ENCODE peak calls at places on chromosome 13, in five cellular contexts. G is CD8-positive, alpha-beta memory T cell; V is mucosa of descending colon; T is lower lobe of right lung; D is left lung. I is an unnamed sample. For H3K9me3, the result is how much of the 10 kb centered on the place peaks cover.

GRCh38 chr13:76610819-76611415 is 275.3 kb downstream of the KCTD12 start:
- DNase-seq in G (no peak), T (no peak), D (no peak), V (no peak), I (no peak)

GRCh38 chr13:106155411-106155810 is 380.1 kb downstream of the EFNB2 start:
- DNase-seq in G (no peak), V (no peak), D (no peak), T (no peak), I (no peak)

GRCh38 chr13:57629391-57629804 is 2.1 kb upstream of the PCDH17 start:
- DNase-seq in T (no peak), G (no peak), D (peak), V (no peak), I (no peak)

GRCh38 chr13:97660488-97661086 is 226.6 kb downstream of the RAP2A start:
- DNase-seq in T (no peak), G (no peak), D (no peak), V (no peak), I (no peak)

GRCh38 chr13:33258437-33259193 is 26.9 kb downstream of the STARD13 start:
- DNase-seq in D (no peak), V (no peak), T (no peak), G (no peak), I (no peak)

GRCh38 chr13:74966814-74967213 is 515.2 kb downstream of the TBC1D4 start:
- DNase-seq in G (no peak), T (no peak), V (no peak), D (no peak), I (no peak)

GRCh38 chr13:20616059-20616797 is 49.3 kb downstream of the IFT88 start:
- DNase-seq in V (no peak), T (no peak), G (no peak), D (no peak), I (no peak)

GRCh38 chr13:51841732-51842131 is 3.2 kb downstream of the TMEM272 start:
- DNase-seq in D (no peak), T (no peak), V (no peak), G (no peak), I (no peak)

GRCh38 chr13:103188688-103189326 is 122.6 kb upstream of the SLC10A2 start:
- DNase-seq in D (no peak), G (no peak), V (no peak), T (no peak), I (no peak)

GRCh38 chr13:60384911-60385310 is 12.1 kb upstream of the TDRD3 start:
- DNase-seq in T (no peak), G (no peak), D (no peak), V (no peak), I (no peak)

GRCh38 chr13:103282571-103283450 is 216.6 kb upstream of the SLC10A2 start:
- DNase-seq in T (no peak), V (no peak), G (no peak), D (no peak), I (no peak)

GRCh38 chr13:43154839-43155238 is 131.5 kb downstream of the DNAJC15 start:
- DNase-seq in D (no peak), V (no peak), G (no peak), T (no peak), I (no peak)

GRCh38 chr13:98142427-98143156 is at the start of gene FARP1:
- DNase-seq in G (peak), V (peak), T (peak), D (peak), I (no peak)

GRCh38 chr13:76226941-76227340 is 590.8 kb downstream of the LMO7 start:
- DNase-seq in D (no peak), G (no peak), V (no peak), T (no peak), I (no peak)

GRCh38 chr13:85509512-85509911 is 289.7 kb downstream of the SLITRK6 start:
- DNase-seq in V (no peak), G (no peak), T (no peak), D (no peak), I (no peak)

GRCh38 chr13:99990045-99990977 is 8.7 kb downstream of the ZIC2 start:
- DNase-seq in G (no peak), T (no peak), D (no peak), V (no peak), I (no peak)

GRCh38 chr13:87820221-87820620 is 149.1 kb downstream of the SLITRK5 start:
- DNase-seq in T (no peak), G (no peak), D (no peak), V (no peak), I (no peak)

GRCh38 chr13:79741006-79741405 is 260.1 kb downstream of the NDFIP2 start:
- DNase-seq in V (no peak), D (no peak), G (no peak), T (no peak), I (no peak)

GRCh38 chr13:20254076-20254475 is 22.0 kb upstream of the GJB6 start:
- DNase-seq in D (no peak), G (no peak), V (no peak), T (no peak), I (no peak)

GRCh38 chr13:69092615-69093322 is 1014.9 kb upstream of the ATXN8OS start:
- DNase-seq in V (no peak), T (no peak), D (no peak), G (no peak), I (no peak)

GRCh38 chr13:21139374-21139773 is 37.0 kb downstream of the SKA3 start:
- DNase-seq in T (no peak), V (peak), D (no peak), G (no peak), I (no peak)

GRCh38 chr13:113853518-113854237 is 10.2 kb downstream of the GAS6 start:
- DNase-seq in V (no peak), D (no peak), G (no peak), T (peak), I (no peak)
- H3K9me3 ChIP-seq in V (under half), D (under half), G (under half), T (under half), I (under half)

GRCh38 chr13:19172007-19172646 is 9.5 kb downstream of the TUBA3C start:
- DNase-seq in G (no peak), T (no peak), D (no peak), V (no peak), I (no peak)

GRCh38 chr13:19171563-19171962 is 10.1 kb downstream of the TUBA3C start:
- DNase-seq in V (no peak), G (no peak), D (no peak), T (no peak), I (no peak)

GRCh38 chr13:19169496-19169895 is 12.1 kb downstream of the TUBA3C start:
- DNase-seq in T (no peak), G (no peak), V (no peak), D (no peak), I (no peak)

GRCh38 chr13:19169991-19170390 is 11.6 kb downstream of the TUBA3C start:
- DNase-seq in D (no peak), G (no peak), V (no peak), T (no peak), I (no peak)

GRCh38 chr13:19173752-19174151 is 7.9 kb downstream of the TUBA3C start:
- DNase-seq in V (no peak), T (no peak), D (no peak), G (no peak), I (no peak)
- H3K9me3 ChIP-seq in V (half or more), T (under half), D (under half), G (under half), I (under half)

GRCh38 chr13:112171570-112171965 is 104.6 kb downstream of the SOX1 start:
- DNase-seq in T (no peak), G (no peak), D (no peak), V (no peak), I (no peak)
- H3K9me3 ChIP-seq in T (under half), G (under half), D (under half), V (under half), I (under half)

DNA sequence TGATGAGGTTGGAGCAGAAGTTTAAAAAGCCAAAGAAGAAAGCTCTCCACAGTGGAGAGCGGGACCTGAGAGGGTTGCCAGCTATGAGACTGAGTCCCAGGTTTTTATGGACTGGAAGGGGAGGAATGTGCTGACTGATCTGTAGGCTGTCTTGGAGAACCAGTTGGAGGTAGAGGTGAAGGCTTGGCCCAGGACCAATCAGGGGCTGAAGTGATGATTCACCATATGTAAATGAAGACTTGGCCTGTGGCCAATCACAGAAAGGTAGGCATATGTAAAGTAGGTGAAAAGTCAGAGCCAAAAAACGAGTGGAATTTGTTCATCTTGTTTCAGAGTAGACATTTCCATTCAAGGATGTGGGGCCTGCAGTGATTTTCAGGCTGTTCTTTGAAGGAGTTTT is 17.5 kb upstream of the KBTBD6 start:
- DNase-seq in D (no peak), V (no peak), T (no peak), G (no peak), I (no peak)
- H3K9me3 ChIP-seq in D (under half), V (half or more), T (under half), G (under half), I (under half)

GRCh38 chr13:26378116-26378515 is 124.2 kb downstream of the CDK8 start:
- DNase-seq in T (no peak), D (no peak), V (no peak), G (no peak), I (no peak)

GRCh38 chr13:26380930-26381329 is 127.0 kb downstream of the CDK8 start:
- DNase-seq in G (no peak), V (no peak), D (no peak), T (no peak), I (no peak)

GRCh38 chr13:26377038-26377437 is 123.1 kb downstream of the CDK8 start:
- DNase-seq in V (no peak), D (no peak), G (no peak), T (no peak), I (no peak)

GRCh38 chr13:26382843-26383242 is 128.9 kb downstream of the CDK8 start:
- DNase-seq in G (no peak), D (no peak), T (no peak), V (no peak), I (no peak)

DNA sequence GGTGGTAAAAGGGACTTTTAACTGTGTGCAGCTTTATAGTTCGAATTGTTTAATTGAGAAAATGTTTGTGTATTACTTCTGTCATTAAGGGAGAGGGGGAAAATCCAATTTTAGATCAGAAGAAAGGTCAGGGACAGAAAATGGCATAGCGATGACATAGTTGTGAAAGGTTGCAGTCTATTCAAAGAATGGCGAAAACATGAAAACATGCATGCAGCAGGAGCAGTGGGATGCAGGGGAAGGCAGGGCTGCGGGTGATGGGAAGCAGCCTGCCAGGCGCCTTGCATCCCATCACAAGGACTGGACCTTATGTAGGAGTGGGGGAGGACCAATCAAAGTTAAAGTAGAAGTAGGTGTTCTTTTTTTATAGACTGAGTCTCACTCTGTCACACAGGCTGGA is 125.9 kb downstream of the CDK8 start:
- DNase-seq in G (no peak), V (no peak), D (no peak), T (no peak), I (no peak)
- H3K9me3 ChIP-seq in G (under half), V (under half), D (under half), T (under half), I (under half)

DNA sequence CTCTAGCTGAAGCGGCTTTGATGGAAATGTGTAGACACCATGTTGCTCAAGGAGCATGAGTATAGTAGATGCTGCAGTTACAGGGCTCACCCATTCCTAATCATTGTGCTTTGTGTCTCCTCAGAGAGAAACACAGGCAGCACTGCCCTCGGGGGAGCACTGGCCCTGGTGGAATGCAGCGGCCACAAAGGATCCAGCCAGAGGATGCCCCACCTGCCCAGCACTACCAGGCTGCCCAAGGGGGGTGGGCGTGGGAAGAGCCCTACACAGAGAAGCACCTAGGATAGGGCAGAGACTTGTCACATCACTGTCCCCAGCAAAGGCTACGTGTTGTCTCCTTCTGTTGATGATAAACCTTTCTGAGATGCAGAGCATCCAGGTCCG is 9.0 kb downstream of the TUBA3C start:
- DNase-seq in D (no peak), G (no peak), V (no peak), T (no peak), I (no peak)
- H3K9me3 ChIP-seq in D (under half), G (under half), V (half or more), T (under half), I (under half)

GRCh38 chr13:73262862-73263627 is 204.2 kb downstream of the KLF5 start:
- DNase-seq in D (no peak), V (no peak), T (no peak), G (no peak), I (no peak)

GRCh38 chr13:73268306-73268705 is 209.5 kb downstream of the KLF5 start:
- DNase-seq in V (peak), G (no peak), D (no peak), T (no peak), I (no peak)

GRCh38 chr13:73261739-73262216 is 203.0 kb downstream of the KLF5 start:
- DNase-seq in D (no peak), T (no peak), G (no peak), V (no peak), I (no peak)

GRCh38 chr13:73266640-73267180 is 207.9 kb downstream of the KLF5 start:
- DNase-seq in T (no peak), G (no peak), V (peak), D (no peak), I (no peak)
- H3K9me3 ChIP-seq in T (under half), G (under half), V (under half), D (under half), I (under half)

DNA sequence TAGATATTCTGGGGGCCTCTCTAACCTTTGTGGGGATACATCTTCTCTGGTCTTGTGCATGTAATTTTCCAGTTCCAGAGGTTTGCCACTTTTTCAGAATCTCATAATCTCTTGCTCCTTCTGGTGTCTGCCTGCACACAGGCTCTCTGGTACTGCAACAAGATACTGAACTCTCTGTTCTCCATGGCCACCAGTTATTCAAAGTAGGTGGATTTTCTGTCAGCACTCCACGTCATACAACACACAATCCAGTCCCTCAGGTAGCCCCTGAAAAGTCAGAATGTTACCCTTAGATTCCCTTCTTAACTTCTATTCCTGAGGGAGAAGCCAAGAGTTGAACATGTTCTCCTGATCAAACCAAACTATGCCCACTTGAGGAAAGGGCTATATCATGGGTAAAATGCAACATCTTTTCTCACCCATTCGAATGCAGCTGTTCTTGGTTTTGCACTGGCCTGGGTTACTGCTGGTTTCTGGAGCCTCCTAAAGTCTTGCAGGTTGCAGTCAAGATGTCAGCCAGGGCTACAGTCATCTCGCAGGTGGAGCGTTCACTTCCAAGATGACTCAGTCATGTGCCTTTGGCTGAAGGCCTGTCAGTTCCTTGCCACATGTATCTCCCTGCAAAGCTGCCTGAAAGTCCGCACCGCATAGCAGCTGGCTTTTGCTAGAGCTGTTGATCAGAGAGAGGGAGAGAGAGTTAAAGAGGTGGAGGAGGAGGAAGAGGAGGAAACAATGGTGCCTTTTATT is 57.7 kb upstream of the TUBA3C start:
- DNase-seq in G (no peak), T (no peak), D (no peak), V (no peak), I (no peak)
- H3K9me3 ChIP-seq in G (under half), T (under half), D (under half), V (under half), I (under half)

GRCh38 chr13:112428704-112429103 is 52.5 kb downstream of the SPACA7 start:
- DNase-seq in D (no peak), T (no peak), G (no peak), V (no peak), I (no peak)

DNA sequence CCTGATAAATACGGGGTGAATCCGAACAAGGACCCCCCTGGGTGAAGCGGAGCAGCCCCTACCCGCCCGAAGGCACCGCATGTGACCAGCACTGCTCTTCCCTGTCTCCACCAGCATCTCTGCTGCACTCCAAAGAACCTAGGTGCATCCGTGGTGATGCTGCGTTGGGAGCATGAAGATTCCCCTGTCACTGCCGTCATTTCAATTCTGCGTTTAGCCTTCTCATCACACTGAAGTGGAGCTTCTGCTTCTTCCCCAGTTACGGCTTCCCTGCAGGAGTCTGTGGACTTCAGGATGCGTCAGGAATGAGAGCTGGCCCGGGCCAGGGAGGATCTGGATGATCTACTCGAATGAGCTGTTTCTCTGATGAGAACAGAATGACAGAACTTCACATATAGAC is 47.9 kb downstream of the SPACA7 start:
- DNase-seq in D (no peak), T (no peak), V (no peak), G (no peak), I (no peak)
- H3K9me3 ChIP-seq in D (under half), T (under half), V (under half), G (under half), I (under half)

GRCh38 chr13:113962975-113963374 is 10.9 kb downstream of the C13orf46 start:
- DNase-seq in V (no peak), D (peak), T (peak), G (no peak), I (no peak)

GRCh38 chr13:113958373-113958772 is 15.5 kb downstream of the C13orf46 start:
- DNase-seq in T (peak), D (peak), G (no peak), V (no peak), I (no peak)

GRCh38 chr13:113959198-113959597 is 14.7 kb downstream of the C13orf46 start:
- DNase-seq in T (no peak), G (no peak), V (no peak), D (peak), I (no peak)

GRCh38 chr13:113962386-113962785 is 11.5 kb downstream of the C13orf46 start:
- DNase-seq in T (peak), V (no peak), G (no peak), D (peak), I (no peak)

GRCh38 chr13:113960276-113960948 is 13.5 kb downstream of the C13orf46 start:
- DNase-seq in D (no peak), G (no peak), V (peak), T (no peak), I (no peak)
- H3K9me3 ChIP-seq in D (under half), G (under half), V (under half), T (under half), I (under half)

I was measured in T-helper 17 cell.